ENCODE peak calls at places on chromosomes 5 and 9, in seven cellular contexts. R is trophoblast cell, Q is H9, D is IMR-90, L is mesendoderm, J is mesenchymal stem cell, Y is H1. C is an unnamed sample.
A peak's percentile ranks its signal among the peaks of the same experiment; 100 is the strongest.

GRCh38 chr9:134782921-134783698 is 97.5 kb upstream of the FCN2 start:
- DNase-seq in R (no peak), Q (no peak), D (no peak), L (no peak), J (no peak), Y (no peak), C (no peak)

GRCh38 chr9:131013771-131014676 is 5.0 kb downstream of the LAMC3 start:
- DNase-seq in R (no peak), Q (no peak), D (no peak), L (no peak), J (no peak), Y (no peak), C (no peak)

GRCh38 chr5:5494489-5495402 is 72.3 kb downstream of the ICE1 start:
- DNase-seq in R (peak; percentile 39), Q (peak; percentile 97), D (peak; percentile 25), L (peak; percentile 91), J (peak; percentile 22), Y (peak; percentile 73), C (peak; percentile 72)

GRCh38 chr5:147093138-147093537 is 141.7 kb upstream of the STK32A start:
- DNase-seq in R (peak; percentile 28), Q (no peak), D (peak; percentile 1), L (no peak), J (peak; percentile 43), Y (no peak), C (no peak)

GRCh38 chr9:131799177-131799823 is 59.4 kb upstream of the RAPGEF1 start:
- DNase-seq in R (no peak), Q (peak; percentile 79), D (peak; percentile 34), L (peak; percentile 75), J (peak; percentile 52), Y (no peak), C (peak; percentile 85)

GRCh38 chr9:134344068-134344820 is 18.0 kb downstream of the RXRA start:
- DNase-seq in R (no peak), Q (no peak), D (peak; percentile 9), L (no peak), J (no peak), Y (no peak), C (no peak)

GRCh38 chr5:164312801-164313200 is 807.4 kb downstream of the MAT2B start:
- DNase-seq in R (no peak), Q (no peak), D (no peak), L (no peak), J (no peak), Y (no peak), C (no peak)

GRCh38 chr5:173538654-173539053 is 77.8 kb downstream of the BOD1 start:
- DNase-seq in R (no peak), Q (no peak), D (no peak), L (no peak), J (no peak), Y (no peak), C (no peak)

GRCh38 chr9:22990349-22990748 is 543.7 kb downstream of the DMRTA1 start:
- DNase-seq in R (no peak), Q (no peak), D (no peak), L (peak; percentile 11), J (no peak), Y (no peak), C (no peak)

GRCh38 chr5:123265551-123265950 is 157.7 kb downstream of the CEP120 start:
- DNase-seq in R (no peak), Q (no peak), D (peak; percentile 34), L (no peak), J (no peak), Y (no peak), C (no peak)

GRCh38 chr5:66661149-66661548 is 65.0 kb downstream of the MAST4 start:
- DNase-seq in R (no peak), Q (no peak), D (peak; percentile 9), L (no peak), J (peak; percentile 85), Y (no peak), C (no peak)

GRCh38 chr5:78005021-78005785 is 229.1 kb upstream of the TBCA start:
- DNase-seq in R (peak; percentile 17), Q (no peak), D (peak; percentile 88), L (no peak), J (peak; percentile 61), Y (no peak), C (no peak)

GRCh38 chr5:51383494-51384081 is 340 bp downstream of the ISL1 start:
- DNase-seq in R (peak; percentile 45), Q (no peak), D (no peak), L (peak; percentile 83), J (peak; percentile 67), Y (no peak), C (peak; percentile 30)

GRCh38 chr9:91131433-91131839 is 230.3 kb downstream of the AUH start:
- DNase-seq in R (peak; percentile 14), Q (no peak), D (peak; percentile 100), L (no peak), J (peak; percentile 97), Y (no peak), C (no peak)

DNA sequence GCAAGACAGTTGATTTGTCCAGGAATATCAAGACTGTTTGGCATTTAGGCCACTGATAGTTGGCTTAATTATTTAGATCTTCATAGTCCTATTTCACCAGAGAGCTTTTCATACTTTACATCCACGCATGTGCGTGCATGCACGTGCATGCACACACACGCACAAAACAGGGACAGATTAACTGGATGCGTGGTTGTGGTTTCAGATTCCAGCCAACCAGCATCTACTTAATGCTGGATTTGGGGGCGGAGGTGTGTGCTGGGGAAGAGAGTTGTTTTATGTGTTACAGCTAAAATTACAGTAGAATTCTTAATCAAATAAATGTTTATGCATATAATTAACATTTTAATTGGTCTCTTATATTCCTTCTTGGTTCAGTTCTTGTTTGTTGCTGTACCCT is 7.3 kb downstream of the RNF14 start:
- DNase-seq in R (no peak), Q (no peak), D (no peak), L (no peak), J (no peak), Y (no peak), C (no peak)
- H4K8ac ChIP-seq in R (no peak overlapping the region), Q (no peak overlapping the region), D (no peak overlapping the region), L (no peak overlapping the region), J (no peak overlapping the region), Y (no peak overlapping the region), C (no peak overlapping the region)

GRCh38 chr9:69432623-69433022 is 107.6 kb downstream of the ENTREP1 start:
- DNase-seq in R (no peak), Q (no peak), D (no peak), L (no peak), J (no peak), Y (no peak), C (no peak)
- H2BK5ac ChIP-seq in R (no peak overlapping the region), Q (no peak overlapping the region), D (no peak overlapping the region), L (no peak overlapping the region), J (no peak overlapping the region), Y (no peak overlapping the region), C (no peak overlapping the region)

DNA sequence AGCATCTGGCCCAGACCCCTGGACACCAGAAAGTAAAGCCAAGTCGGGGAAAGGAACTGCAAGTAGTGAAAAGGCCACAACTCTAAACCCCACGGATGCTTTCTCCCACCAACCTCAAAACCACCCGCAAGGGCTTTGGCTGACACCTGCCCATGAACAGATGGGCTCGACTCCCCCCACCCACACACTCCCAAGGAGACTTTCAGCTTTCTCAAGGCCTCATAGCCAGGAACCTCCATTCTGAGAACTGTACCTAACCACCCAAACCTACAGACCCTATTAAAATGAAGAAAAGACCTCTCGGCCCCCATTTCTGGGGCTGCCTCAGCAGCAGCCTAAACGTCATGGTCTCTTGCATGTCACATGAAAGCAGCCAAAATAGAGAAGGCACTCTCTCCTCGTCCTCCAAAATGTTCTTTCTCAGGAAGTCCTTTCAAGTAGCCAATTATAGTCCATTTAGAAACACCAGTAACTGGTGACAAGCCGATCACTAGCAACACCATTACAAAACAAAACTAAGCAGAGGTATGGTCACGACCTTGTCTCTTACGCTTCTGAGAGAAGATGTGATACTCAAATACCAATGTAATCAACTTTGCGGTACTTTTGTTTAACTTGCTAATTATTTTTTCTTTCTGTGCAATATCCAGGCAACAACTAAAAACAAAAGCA is 2.9 kb downstream of the B4GALT1 start:
- DNase-seq in R (no peak), Q (no peak), D (no peak), L (peak; percentile 18), J (no peak), Y (no peak), C (no peak)
- H4K8ac ChIP-seq in R (no peak overlapping the region), Q (no peak overlapping the region), D (no peak overlapping the region), L (no peak overlapping the region), J (no peak overlapping the region), Y (no peak overlapping the region), C (no peak overlapping the region)

GRCh38 chr9:136693490-136694162 is 6.4 kb upstream of the AGPAT2 start:
- DNase-seq in R (peak; percentile 89), Q (no peak), D (peak; percentile 24), L (peak; percentile 51), J (no peak), Y (no peak), C (no peak)
- H2BK5ac ChIP-seq in R (no peak overlapping the region), Q (no peak overlapping the region), D (no peak overlapping the region), L (no peak overlapping the region), J (no peak overlapping the region), Y (no peak overlapping the region), C (peak overlapping the region; percentile 90)

GRCh38 chr9:95684516-95684915 is 167.7 kb upstream of the PTCH1 start:
- DNase-seq in R (no peak), Q (no peak), D (no peak), L (no peak), J (no peak), Y (no peak), C (no peak)

GRCh38 chr9:95691435-95691834 is 174.7 kb upstream of the PTCH1 start:
- DNase-seq in R (no peak), Q (no peak), D (no peak), L (no peak), J (no peak), Y (no peak), C (no peak)

DNA sequence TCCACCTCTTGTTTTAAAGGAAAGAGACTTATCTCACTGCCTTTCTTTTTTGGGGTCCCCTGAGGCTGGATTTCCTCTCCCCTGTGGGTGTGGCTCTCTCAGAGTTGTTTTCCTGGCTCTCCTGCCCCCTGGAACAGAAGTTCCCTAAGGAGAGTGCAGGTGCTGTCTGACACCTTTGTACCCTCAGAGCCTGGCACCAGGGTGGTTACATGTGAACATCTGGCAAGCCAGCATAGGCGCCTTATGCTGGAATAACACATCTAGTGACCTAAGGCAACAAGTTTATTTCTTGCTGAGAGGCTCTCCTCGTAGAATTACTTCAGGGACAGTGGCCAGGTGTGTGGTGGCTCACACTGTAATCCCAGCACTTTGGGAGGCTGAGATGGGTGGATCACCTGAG is 172.9 kb upstream of the PTCH1 start:
- DNase-seq in R (no peak), Q (no peak), D (no peak), L (no peak), J (no peak), Y (no peak), C (no peak)
- H4K8ac ChIP-seq in R (no peak overlapping the region), Q (no peak overlapping the region), D (no peak overlapping the region), L (peak overlapping the region; percentile 68), J (no peak overlapping the region), Y (no peak overlapping the region), C (no peak overlapping the region)

GRCh38 chr9:38186372-38187115 is 117.5 kb upstream of the SHB start:
- DNase-seq in R (no peak), Q (no peak), D (no peak), L (no peak), J (no peak), Y (no peak), C (no peak)
- H2BK5ac ChIP-seq in R (no peak overlapping the region), Q (no peak overlapping the region), D (no peak overlapping the region), L (no peak overlapping the region), J (no peak overlapping the region), Y (no peak overlapping the region), C (no peak overlapping the region)

GRCh38 chr9:96249746-96250145 is 52.2 kb downstream of the HSD17B3 start:
- DNase-seq in R (no peak), Q (no peak), D (no peak), L (no peak), J (no peak), Y (no peak), C (no peak)
- H4K8ac ChIP-seq in R (no peak overlapping the region), Q (no peak overlapping the region), D (no peak overlapping the region), L (no peak overlapping the region), J (no peak overlapping the region), Y (no peak overlapping the region), C (no peak overlapping the region)

GRCh38 chr5:142661143-142661542 is 24.7 kb downstream of the FGF1 start:
- DNase-seq in R (no peak), Q (no peak), D (no peak), L (no peak), J (no peak), Y (no peak), C (no peak)
- H2BK5ac ChIP-seq in R (no peak overlapping the region), Q (no peak overlapping the region), D (no peak overlapping the region), L (no peak overlapping the region), J (no peak overlapping the region), Y (no peak overlapping the region), C (no peak overlapping the region)

C was measured in neuronal stem cell.